ENCODE peak calls at places on chromosomes 7 and 10, in nine cellular contexts. K is T-helper 9 cell; V is naive thymus-derived CD8-positive, alpha-beta T cell; X is AG04450; O is non-pigmented ciliary epithelial cell; B is HTR-8/SVneo; P is Right ventricle myocardium superior; E is stimulated activated CD8-positive, alpha-beta memory T cell treated with anti-CD3 and anti-CD28 coated beads, Interleukin-7, amount 100 ng/mL, for 24 hours; H is T-helper 1 cell. R is an unnamed sample.

GRCh38 chr10:69348824-69349541 is 67.7 kb downstream of the TACR2 start:
- DNase-seq in K (no peak), V (no peak), X (peak), O (peak), B (peak), P (peak), E (no peak), H (no peak), R (no peak)

GRCh38 chr7:106640368-106641141 is 20.4 kb downstream of the CCDC71L start:
- DNase-seq in K (no peak), V (no peak), X (no peak), O (no peak), B (no peak), P (no peak), E (no peak), H (no peak), R (no peak)

GRCh38 chr10:52566471-52567246 is 205.9 kb downstream of the MBL2 start:
- DNase-seq in K (no peak), V (no peak), X (peak), O (peak), B (peak), P (no peak), E (no peak), H (no peak), R (no peak)

GRCh38 chr10:95171336-95171735 is 22.7 kb upstream of the ACSM6 start:
- DNase-seq in K (no peak), V (no peak), X (no peak), O (no peak), B (no peak), P (no peak), E (no peak), H (no peak), R (no peak)

GRCh38 chr7:157097569-157097968 is 41.2 kb upstream of the UBE3C start:
- DNase-seq in K (no peak), V (no peak), X (no peak), O (no peak), B (no peak), P (no peak), E (no peak), H (no peak), R (no peak)

GRCh38 chr7:74427974-74428373 is 25.7 kb upstream of the GTF2IRD1 start:
- DNase-seq in K (no peak), V (no peak), X (no peak), O (no peak), B (no peak), P (no peak), E (no peak), H (no peak), R (no peak)

GRCh38 chr7:129832282-129832681 is 120.5 kb downstream of the UBE2H start:
- DNase-seq in K (no peak), V (no peak), X (no peak), O (no peak), B (no peak), P (no peak), E (no peak), H (no peak), R (no peak)

GRCh38 chr7:116582806-116583444 is 58.1 kb downstream of the CAV1 start:
- DNase-seq in K (no peak), V (no peak), X (no peak), O (no peak), B (peak), P (peak), E (no peak), H (no peak), R (peak)

GRCh38 chr10:102102421-102102820 is 17.7 kb downstream of the LDB1 start:
- DNase-seq in K (no peak), V (no peak), X (no peak), O (no peak), B (no peak), P (no peak), E (no peak), H (no peak), R (no peak)

GRCh38 chr7:105830405-105831218 is 45.8 kb downstream of the ATXN7L1 start:
- DNase-seq in K (no peak), V (no peak), X (peak), O (peak), B (peak), P (no peak), E (no peak), H (no peak), R (no peak)

GRCh38 chr10:8013619-8014018 is 40.9 kb upstream of the GATA3 start:
- DNase-seq in K (no peak), V (no peak), X (no peak), O (no peak), B (no peak), P (no peak), E (no peak), H (no peak), R (no peak)

GRCh38 chr7:96414931-96415292 is 93.0 kb upstream of the SLC25A13 start:
- DNase-seq in K (no peak), V (peak), X (no peak), O (no peak), B (no peak), P (no peak), E (no peak), H (no peak), R (no peak)

GRCh38 chr10:124450783-124451057 is 885 bp upstream of the NKX1-2 start:
- DNase-seq in K (no peak), V (no peak), X (no peak), O (no peak), B (no peak), P (no peak), E (no peak), H (no peak), R (no peak)

GRCh38 chr10:125033146-125033924 is 91.4 kb downstream of the ZRANB1 start:
- DNase-seq in K (no peak), V (no peak), X (no peak), O (no peak), B (no peak), P (no peak), E (no peak), H (no peak), R (no peak)

GRCh38 chr10:91366687-91367086 is 43.5 kb upstream of the HECTD2 start:
- DNase-seq in K (no peak), V (no peak), X (no peak), O (no peak), B (no peak), P (no peak), E (no peak), H (no peak), R (no peak)

GRCh38 chr10:124145109-124145860 is 51.9 kb upstream of the CHST15 start:
- DNase-seq in K (no peak), V (no peak), X (no peak), O (no peak), B (no peak), P (peak), E (no peak), H (no peak), R (no peak)

GRCh38 chr7:34260282-34260681 is 354.9 kb downstream of the BMPER start:
- DNase-seq in K (no peak), V (no peak), X (peak), O (peak), B (peak), P (no peak), E (no peak), H (no peak), R (no peak)

GRCh38 chr10:79185067-79185774 is 116.5 kb downstream of the ZMIZ1 start:
- DNase-seq in K (no peak), V (no peak), X (no peak), O (no peak), B (peak), P (no peak), E (no peak), H (no peak), R (no peak)

GRCh38 chr10:110608087-110608486 is 36.0 kb upstream of the RBM20 start:
- DNase-seq in K (no peak), V (no peak), X (no peak), O (no peak), B (no peak), P (no peak), E (no peak), H (no peak), R (no peak)

GRCh38 chr7:143285806-143286521 is 1.2 kb downstream of the TMEM139 start:
- DNase-seq in K (no peak), V (no peak), X (no peak), O (no peak), B (no peak), P (no peak), E (no peak), H (no peak), R (no peak)

GRCh38 chr10:81570878-81571794 is 303.9 kb upstream of the NRG3 start:
- DNase-seq in K (no peak), V (no peak), X (no peak), O (no peak), B (no peak), P (peak), E (no peak), H (no peak), R (no peak)

GRCh38 chr10:43126759-43127424 is 11.4 kb upstream of the CSGALNACT2 start:
- DNase-seq in K (no peak), V (no peak), X (no peak), O (no peak), B (no peak), P (no peak), E (no peak), H (no peak), R (peak)

GRCh38 chr7:121752706-121753105 is 120.3 kb upstream of the PTPRZ1 start:
- DNase-seq in K (no peak), V (no peak), X (no peak), O (no peak), B (no peak), P (no peak), E (no peak), H (no peak), R (no peak)

GRCh38 chr7:5615190-5616070 is 166.0 kb downstream of the RNF216 start:
- DNase-seq in K (no peak), V (no peak), X (no peak), O (no peak), B (no peak), P (no peak), E (no peak), H (no peak), R (no peak)

GRCh38 chr7:112414855-112415490 is 35.3 kb upstream of the IFRD1 start:
- DNase-seq in K (no peak), V (no peak), X (no peak), O (no peak), B (peak), P (no peak), E (no peak), H (no peak), R (no peak)

GRCh38 chr10:25226775-25227682 is 52.2 kb downstream of the GPR158 start:
- DNase-seq in K (no peak), V (no peak), X (no peak), O (no peak), B (peak), P (no peak), E (no peak), H (no peak), R (no peak)

R was measured in osteocyte.